ENCODE peak calls at places on chromosomes 12 and 14, in eight cellular contexts. D, U, B, W, I, J, F and P are unnamed samples.

GRCh38 chr12:111624540-111624939 is 25.4 kb upstream of the ATXN2 start:
- DNase-seq in D (peak; percentile 59), W (peak; percentile 56), U (no peak), B (no peak), J (no peak), F (no peak), I (no peak), P (peak; percentile 80)

GRCh38 chr12:50689437-50689836 is 74.5 kb upstream of the ATF1 start:
- DNase-seq in I (no peak), B (no peak), J (peak; percentile 25), D (no peak), U (no peak), F (no peak), W (no peak), P (no peak)

GRCh38 chr12:32454075-32454474 is 54.7 kb downstream of the FGD4 start:
- DNase-seq in I (peak; percentile 21), U (no peak), F (no peak), J (peak; percentile 78), B (peak; percentile 90), W (peak; percentile 69), D (peak; percentile 62), P (peak; percentile 82)

GRCh38 chr14:88004637-88005036 is 298 bp upstream of the GPR65 start:
- DNase-seq in W (no peak), B (no peak), I (no peak), D (no peak), U (no peak), J (no peak), F (no peak), P (no peak)

GRCh38 chr12:100576311-100577036 is 3.0 kb downstream of the GAS2L3 start:
- DNase-seq in U (no peak), J (no peak), I (peak; percentile 41), D (peak; percentile 41), W (peak; percentile 86), F (no peak), B (no peak), P (peak; percentile 89)

GRCh38 chr12:12091977-12092663 is 21.4 kb downstream of the BCL2L14 start:
- DNase-seq in D (no peak), U (no peak), W (no peak), J (no peak), F (no peak), B (no peak), I (no peak), P (no peak)

GRCh38 chr14:101788016-101788695 is 26.6 kb downstream of the PPP2R5C start:
- DNase-seq in J (no peak), F (no peak), U (no peak), D (no peak), W (no peak), I (no peak), B (no peak), P (no peak)

GRCh38 chr12:642633-643477 is 20.4 kb downstream of the NINJ2 start:
- DNase-seq in W (peak; percentile 29), F (peak; percentile 85), I (no peak), D (no peak), B (peak; percentile 83), J (peak; percentile 82), U (peak; percentile 87), P (no peak)

GRCh38 chr12:66740257-66740656 is 61.4 kb upstream of the GRIP1 start:
- DNase-seq in J (no peak), W (peak; percentile 40), I (no peak), U (no peak), D (no peak), B (no peak), F (no peak), P (peak; percentile 7)

GRCh38 chr12:6370576-6370935 is 4.8 kb downstream of the SCNN1A start:
- DNase-seq in B (no peak), W (no peak), U (no peak), I (no peak), D (no peak), J (no peak), F (no peak), P (no peak)

GRCh38 chr12:122754790-122755189 is 2.2 kb downstream of the DENR start:
- DNase-seq in U (no peak), I (no peak), D (no peak), B (no peak), W (no peak), F (no peak), J (no peak), P (no peak)

GRCh38 chr12:9214536-9214935 is 6.3 kb upstream of the PZP start:
- DNase-seq in D (no peak), U (no peak), B (no peak), W (peak; percentile 4), F (no peak), J (no peak), I (no peak), P (peak; percentile 86)

GRCh38 chr14:95662376-95663186 is 23.6 kb upstream of the TCL1B start:
- DNase-seq in J (no peak), U (no peak), F (no peak), D (no peak), I (no peak), B (no peak), W (no peak), P (no peak)

GRCh38 chr12:44334347-44334746 is 498.5 kb downstream of the TMEM117 start:
- DNase-seq in D (no peak), W (peak; percentile 21), J (no peak), F (no peak), B (no peak), I (no peak), U (no peak), P (peak; percentile 47)

GRCh38 chr12:40648519-40648918 is 43.7 kb upstream of the CNTN1 start:
- DNase-seq in W (no peak), J (peak; percentile 6), I (no peak), D (no peak), U (no peak), B (no peak), F (no peak), P (no peak)

GRCh38 chr14:96071561-96071960 is 32.4 kb downstream of the C14orf132 start:
- DNase-seq in D (no peak), B (no peak), W (no peak), J (no peak), U (peak; percentile 32), I (no peak), F (peak; percentile 73), P (no peak)

GRCh38 chr14:24605435-24606190 is 3.9 kb downstream of the GZMH start:
- DNase-seq in B (peak; percentile 78), W (peak; percentile 25), U (no peak), J (peak; percentile 53), F (no peak), I (no peak), D (no peak), P (peak; percentile 23)

GRCh38 chr12:55060470-55060869 is 40.7 kb downstream of the NEUROD4 start:
- DNase-seq in B (peak; percentile 17), D (no peak), J (no peak), W (peak; percentile 21), U (no peak), I (no peak), F (no peak), P (peak; percentile 55)

GRCh38 chr12:40738856-40739255 is 46.6 kb downstream of the CNTN1 start:
- DNase-seq in J (no peak), W (no peak), U (no peak), D (no peak), B (no peak), F (no peak), I (no peak), P (no peak)

GRCh38 chr12:108784270-108784669 is 53.0 kb upstream of the CORO1C start:
- DNase-seq in F (no peak), J (peak; percentile 37), D (no peak), W (no peak), I (no peak), B (peak; percentile 34), U (no peak), P (no peak)

GRCh38 chr12:24898185-24898584 is 50.7 kb downstream of the BCAT1 start:
- DNase-seq in J (no peak), F (no peak), I (no peak), B (no peak), W (no peak), D (no peak), U (no peak), P (no peak)

DNA sequence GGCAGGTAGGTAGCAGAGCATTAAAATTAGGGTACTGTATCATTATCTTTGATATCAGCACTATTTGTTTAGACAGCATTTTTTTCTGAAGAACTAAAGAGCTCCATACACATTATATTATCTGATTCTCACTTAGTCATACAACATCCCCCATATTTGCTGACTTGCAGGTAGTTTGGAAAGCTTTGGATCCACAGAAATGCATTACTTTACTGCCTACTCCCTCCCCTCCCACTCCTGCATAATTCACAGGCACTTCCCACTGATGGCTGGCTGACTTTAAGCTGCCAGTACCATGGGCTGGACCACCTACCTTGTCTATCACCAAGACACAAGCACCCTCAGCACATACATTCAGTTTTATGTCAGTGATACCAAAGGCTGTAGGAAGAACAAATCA is 110.4 kb downstream of the SLC8A3 start:
- DNase-seq in W (no peak), F (no peak), B (no peak), U (no peak), J (no peak), D (no peak), I (no peak), P (no peak)
- H3K27me3 ChIP-seq in W (no peaks in the 10 kb centered on the region), F (peaks cover 4% of the 10 kb centered on the region), B (no peaks in the 10 kb centered on the region), U (peaks cover 6% of the 10 kb centered on the region), J (no peaks in the 10 kb centered on the region), D (peaks cover 16% of the 10 kb centered on the region), I (peaks cover 5% of the 10 kb centered on the region), P (peaks cover 2% of the 10 kb centered on the region)

GRCh38 chr14:99187858-99188257 is 84.1 kb downstream of the BCL11B start:
- DNase-seq in D (no peak), J (no peak), W (no peak), B (no peak), U (no peak), F (no peak), I (no peak), P (no peak)
- H3K4me3 ChIP-seq in D (no peak overlapping the region), J (no peak overlapping the region), W (no peak overlapping the region), B (no peak overlapping the region), U (no peak overlapping the region), F (no peak overlapping the region), I (no peak overlapping the region), P (no peak overlapping the region)

DNA sequence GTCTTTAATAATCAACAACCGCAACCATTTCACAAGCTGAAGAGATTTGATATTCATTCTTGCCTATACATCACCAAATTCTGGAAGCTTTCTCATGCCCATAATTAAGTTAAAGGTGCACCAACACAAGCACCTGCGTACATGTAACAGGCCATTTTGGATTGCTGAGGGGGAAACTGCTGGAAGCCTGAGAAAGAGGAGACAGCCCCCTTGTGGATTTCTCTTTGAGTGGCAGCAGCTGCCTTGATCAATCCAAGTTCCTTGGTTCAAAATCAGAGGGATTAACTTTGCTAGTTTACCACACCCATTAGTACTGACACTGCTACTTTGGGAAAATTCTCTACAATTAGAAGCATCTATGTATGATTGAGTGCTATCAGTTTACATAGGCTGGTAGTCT is 321.1 kb downstream of the NOVA1 start:
- DNase-seq in J (peak; percentile 73), D (no peak), B (peak; percentile 80), U (no peak), F (no peak), I (no peak), W (no peak), P (no peak)
- TF ChIP-seq CTCF in J (peak; percentile 72), D (no peak), B (peak; percentile 75), U (no peak), F (no peak), I (no peak), W (no peak), P (no peak)

DNA sequence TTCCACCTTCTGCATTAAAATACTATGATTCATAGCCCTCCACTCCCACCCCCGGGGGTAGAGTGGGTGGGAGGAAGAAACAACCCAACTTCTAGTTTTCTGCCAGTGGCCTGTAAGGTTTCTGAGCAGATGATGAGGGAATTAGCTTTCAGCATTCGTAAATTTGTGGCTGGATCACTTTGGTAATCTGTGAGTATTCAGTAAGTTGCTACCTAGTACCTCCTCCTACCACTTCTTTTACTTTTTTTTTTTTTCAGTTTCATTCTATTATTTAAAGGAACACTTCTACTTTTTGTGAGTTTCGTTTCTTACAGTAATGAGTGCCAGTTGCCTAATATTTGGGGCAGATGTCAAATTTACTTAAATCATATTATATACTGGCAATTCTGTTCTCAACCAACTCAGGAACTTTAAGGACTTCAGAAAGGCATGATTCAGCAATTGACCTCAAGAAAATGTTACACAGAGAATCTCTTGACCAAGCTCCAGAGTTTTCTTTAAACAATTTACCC is 42.4 kb upstream of the EMP1 start:
- DNase-seq in B (no peak), J (no peak), F (no peak), D (no peak), I (no peak), U (no peak), W (peak; percentile 55), P (peak; percentile 57)
- H3K27me3 ChIP-seq in B (no peaks in the 10 kb centered on the region), J (no peaks in the 10 kb centered on the region), F (no peaks in the 10 kb centered on the region), D (no peaks in the 10 kb centered on the region), I (no peaks in the 10 kb centered on the region), U (no peaks in the 10 kb centered on the region), W (no peaks in the 10 kb centered on the region), P (no peaks in the 10 kb centered on the region)